ENCODE peak calls at places on chromosome 1, in seven cellular contexts. A, J, K, S, U, V and X are unnamed samples.

GRCh38 chr1:151715726-151716404 is 738 bp downstream of the CELF3 start:
- DNase-seq in S (no peak), J (peak), A (no peak), V (peak), U (no peak), K (no peak), X (no peak)

GRCh38 chr1:3471356-3472087 is 17.1 kb downstream of the ARHGEF16 start:
- DNase-seq in K (no peak), U (no peak), V (no peak), J (peak), A (no peak), S (no peak), X (no peak)

GRCh38 chr1:147243228-147243685 is 773 bp downstream of the CHD1L start:
- DNase-seq in V (peak), U (no peak), S (no peak), K (no peak), A (no peak), J (peak), X (no peak)

GRCh38 chr1:183653468-183653794 is 315 bp upstream of the APOBEC4 start:
- DNase-seq in A (no peak), K (no peak), V (no peak), S (no peak), J (no peak), U (no peak), X (no peak)

GRCh38 chr1:12383786-12384185 is 154.0 kb downstream of the VPS13D start:
- DNase-seq in S (no peak), U (no peak), J (no peak), A (no peak), V (no peak), K (no peak), X (no peak)

GRCh38 chr1:116175621-116176020 is 64.4 kb downstream of the MAB21L3 start:
- DNase-seq in J (no peak), A (no peak), U (no peak), K (no peak), V (no peak), S (no peak), X (no peak)

GRCh38 chr1:26321315-26322041 is 3.7 kb downstream of the CD52 start:
- DNase-seq in K (peak), U (peak), V (peak), S (peak), A (peak), J (peak), X (no peak)

GRCh38 chr1:29853716-29854330 is 617.5 kb downstream of the PTPRU start:
- DNase-seq in U (no peak), S (no peak), A (no peak), J (no peak), V (no peak), K (no peak), X (no peak)

GRCh38 chr1:2003564-2004131 is at the start of gene CFAP74:
- DNase-seq in K (no peak), A (no peak), V (peak), J (peak), U (no peak), S (no peak), X (peak)

GRCh38 chr1:21397813-21398188 is 42.1 kb upstream of the NBPF3 start:
- DNase-seq in V (no peak), J (peak), A (no peak), K (no peak), U (no peak), S (no peak), X (no peak)

GRCh38 chr1:61160526-61160925 is 78.2 kb downstream of the NFIA start:
- DNase-seq in K (no peak), V (no peak), J (no peak), S (no peak), U (no peak), A (no peak), X (no peak)